ENCODE peak calls at places on chromosomes 1 and 21, in eight cellular contexts. V is brain microvascular endothelial cell, I is endodermal cell, C is WTC11, K is AG09319, O is adrenal gland, W is upper lobe of left lung, E is heart right ventricle. G is an unnamed sample.

GRCh38 chr1:48644190-48644930 is 132.3 kb downstream of the BEND5 start:
- DNase-seq in V (no peak), I (no peak), C (no peak), K (no peak), O (no peak), W (no peak), E (no peak), G (no peak)

GRCh38 chr1:74856174-74856573 is 123.2 kb downstream of the TYW3 start:
- DNase-seq in V (no peak), I (no peak), C (no peak), K (no peak), O (no peak), W (no peak), E (no peak), G (no peak)

GRCh38 chr1:36365310-36365895 is 20.3 kb downstream of the STK40 start:
- DNase-seq in V (no peak), I (no peak), C (no peak), K (no peak), O (peak; percentile 50), W (no peak), E (peak; percentile 62), G (no peak)

GRCh38 chr1:228542981-228543380 is 55.8 kb downstream of the RNF187 start:
- DNase-seq in V (no peak), I (no peak), C (no peak), K (no peak), O (no peak), W (peak; percentile 6), E (no peak), G (no peak)

GRCh38 chr1:240149488-240150094 is 57.9 kb downstream of the FMN2 start:
- DNase-seq in V (peak; percentile 32), I (no peak), C (no peak), K (no peak), O (no peak), W (no peak), E (no peak), G (no peak)

GRCh38 chr1:91129017-91129416 is 107.2 kb upstream of the ZNF644 start:
- DNase-seq in V (no peak), I (no peak), C (no peak), K (no peak), O (no peak), W (no peak), E (no peak), G (no peak)

GRCh38 chr1:167474191-167474641 is 44.1 kb downstream of the CD247 start:
- DNase-seq in V (no peak), I (peak; percentile 28), C (no peak), K (no peak), O (no peak), W (peak; percentile 16), E (no peak), G (no peak)

GRCh38 chr1:78465143-78465542 is 25.6 kb upstream of the PTGFR start:
- DNase-seq in V (no peak), I (no peak), C (no peak), K (no peak), O (no peak), W (no peak), E (no peak), G (no peak)

GRCh38 chr21:43325968-43326367 is 101.0 kb downstream of the SIK1 start:
- DNase-seq in V (no peak), I (no peak), C (no peak), K (no peak), O (no peak), W (no peak), E (peak; percentile 4), G (no peak)

GRCh38 chr1:167706931-167707877 is 14.6 kb upstream of the MPZL1 start:
- DNase-seq in V (no peak), I (peak; percentile 32), C (no peak), K (no peak), O (no peak), W (no peak), E (no peak), G (no peak)

GRCh38 chr1:10854856-10855459 is 58.5 kb upstream of the CASZ1 start:
- DNase-seq in V (no peak), I (no peak), C (no peak), K (no peak), O (no peak), W (no peak), E (no peak), G (no peak)

GRCh38 chr1:32729254-32730046 is 26.9 kb upstream of the SYNC start:
- DNase-seq in V (no peak), I (no peak), C (no peak), K (no peak), O (no peak), W (no peak), E (no peak), G (no peak)

GRCh38 chr1:63124666-63125191 is 197.6 kb upstream of the FOXD3 start:
- DNase-seq in V (peak; percentile 78), I (no peak), C (no peak), K (peak; percentile 38), O (no peak), W (no peak), E (no peak), G (no peak)

GRCh38 chr1:158246650-158247049 is 7.6 kb upstream of the CD1A start:
- DNase-seq in V (no peak), I (no peak), C (no peak), K (no peak), O (no peak), W (no peak), E (no peak), G (no peak)

GRCh38 chr1:81678779-81679178 is 122.0 kb upstream of the ADGRL2 start:
- DNase-seq in V (no peak), I (no peak), C (no peak), K (no peak), O (no peak), W (no peak), E (no peak), G (no peak)

GRCh38 chr1:20167126-20167525 is 18.8 kb upstream of the UBXN10 start:
- DNase-seq in V (no peak), I (no peak), C (no peak), K (no peak), O (no peak), W (no peak), E (no peak), G (no peak)

GRCh38 chr21:43703068-43703880 is 15.7 kb upstream of the PDXK start:
- DNase-seq in V (peak; percentile 69), I (peak; percentile 78), C (peak; percentile 58), K (peak; percentile 61), O (peak; percentile 51), W (peak; percentile 67), E (peak; percentile 70), G (no peak)

GRCh38 chr1:235329139-235329808 is 904 bp downstream of the GGPS1 start:
- DNase-seq in V (peak; percentile 51), I (peak; percentile 76), C (peak; percentile 21), K (no peak), O (peak; percentile 42), W (peak; percentile 39), E (no peak), G (no peak)

GRCh38 chr21:14479387-14479786 is 66.7 kb downstream of the SAMSN1 start:
- DNase-seq in V (no peak), I (no peak), C (no peak), K (no peak), O (no peak), W (no peak), E (no peak), G (no peak)

GRCh38 chr21:27277122-27277521 is 310.2 kb upstream of the ADAMTS5 start:
- DNase-seq in V (peak; percentile 20), I (no peak), C (no peak), K (no peak), O (no peak), W (no peak), E (no peak), G (no peak)

GRCh38 chr1:54615531-54616245 is 7.6 kb downstream of the FAM151A start:
- DNase-seq in V (no peak), I (no peak), C (no peak), K (no peak), O (no peak), W (no peak), E (no peak), G (no peak)

GRCh38 chr1:186550832-186551231 is 89.9 kb upstream of the PDC start:
- DNase-seq in V (no peak), I (peak; percentile 51), C (no peak), K (no peak), O (no peak), W (no peak), E (no peak), G (no peak)

GRCh38 chr1:1264868-1265272 is 8.8 kb downstream of the UBE2J2 start:
- DNase-seq in V (peak; percentile 98), I (peak; percentile 86), C (peak; percentile 69), K (peak; percentile 88), O (no peak), W (no peak), E (no peak), G (no peak)
- TF ChIP-seq CTCF in V (peak; percentile 82), I (peak; percentile 63), C (no peak), K (peak; percentile 58), O (no peak), W (no peak), E (no peak), G (peak; percentile 36)

GRCh38 chr1:2554621-2555387 is 1.4 kb upstream of the TNFRSF14 start:
- DNase-seq in V (no peak), I (peak; percentile 74), C (peak; percentile 49), K (no peak), O (no peak), W (no peak), E (no peak), G (no peak)
- TF ChIP-seq CTCF in V (peak; percentile 70), I (peak; percentile 66), C (no peak), K (peak; percentile 14), O (no peak), W (peak; percentile 42), E (peak; percentile 60), G (peak; percentile 52)

GRCh38 chr1:204151562-204152309 is at the start of gene ETNK2:
- DNase-seq in V (no peak), I (peak; percentile 90), C (peak; percentile 66), K (no peak), O (peak; percentile 69), W (peak; percentile 37), E (peak; percentile 56), G (peak; percentile 81)
- TF ChIP-seq CTCF in V (no peak), I (no peak), C (no peak), K (no peak), O (no peak), W (peak; percentile 12), E (no peak), G (no peak)

GRCh38 chr1:244652699-244653438 is at the start of gene DESI2:
- DNase-seq in V (peak; percentile 100), I (peak; percentile 99), C (peak; percentile 98), K (peak; percentile 99), O (peak; percentile 100), W (peak; percentile 100), E (peak; percentile 97), G (peak; percentile 98)
- TF ChIP-seq CTCF in V (peak; percentile 57), I (peak; percentile 81), C (peak; percentile 16), K (peak; percentile 48), O (peak; percentile 47), W (peak; percentile 92), E (peak; percentile 77), G (peak; percentile 72)

GRCh38 chr1:205435904-205436573 is 14.2 kb upstream of the LEMD1 start:
- DNase-seq in V (no peak), I (peak; percentile 52), C (no peak), K (no peak), O (no peak), W (peak; percentile 14), E (no peak), G (no peak)
- TF ChIP-seq CTCF in V (no peak), I (no peak), C (no peak), K (no peak), O (no peak), W (no peak), E (no peak), G (no peak)

GRCh38 chr21:17780539-17780938 is 38.6 kb downstream of the C21orf91 start:
- DNase-seq in V (no peak), I (no peak), C (no peak), K (no peak), O (no peak), W (no peak), E (no peak), G (no peak)
- TF ChIP-seq CTCF in V (no peak), I (no peak), C (no peak), K (no peak), O (no peak), W (no peak), E (no peak), G (no peak)